ENCODE peak calls at places on chromosomes 13 and 19, in eight cellular contexts. G, B, I, A, J, P, H and K are unnamed samples.

GRCh38 chr13:111239754-111240670 is 80.4 kb upstream of the TEX29 start:
- DNase-seq in G (no peak), B (no peak), I (no peak), A (no peak), J (no peak), P (no peak), H (no peak), K (no peak)

GRCh38 chr19:50978772-50979390 is 4.8 kb downstream of the KLK7 start:
- DNase-seq in G (no peak), B (no peak), I (no peak), A (no peak), J (no peak), P (no peak), H (no peak), K (no peak)

GRCh38 chr13:65943024-65943423 is 1287.1 kb downstream of the PCDH9 start:
- DNase-seq in G (no peak), B (no peak), I (no peak), A (no peak), J (no peak), P (no peak), H (peak), K (no peak)

GRCh38 chr13:97328222-97328790 is 105.7 kb upstream of the RAP2A start:
- DNase-seq in G (no peak), B (no peak), I (peak), A (no peak), J (no peak), P (peak), H (no peak), K (no peak)

GRCh38 chr13:43908156-43909126 is 28.7 kb downstream of the LACC1 start:
- DNase-seq in G (no peak), B (no peak), I (peak), A (no peak), J (no peak), P (peak), H (peak), K (peak)

GRCh38 chr13:27982361-27982760 is 6.1 kb downstream of the URAD start:
- DNase-seq in G (no peak), B (no peak), I (no peak), A (no peak), J (no peak), P (no peak), H (no peak), K (no peak)

GRCh38 chr13:77928909-77929308 is 10.3 kb upstream of the EDNRB start:
- DNase-seq in G (no peak), B (no peak), I (no peak), A (no peak), J (no peak), P (no peak), H (no peak), K (no peak)

GRCh38 chr13:33927315-33927714 is 109.4 kb downstream of the RFC3 start:
- DNase-seq in G (no peak), B (no peak), I (no peak), A (no peak), J (no peak), P (peak), H (peak), K (no peak)

GRCh38 chr13:21033866-21034601 is 27.4 kb downstream of the LATS2 start:
- DNase-seq in G (no peak), B (no peak), I (no peak), A (no peak), J (no peak), P (peak), H (no peak), K (no peak)

GRCh38 chr13:63408227-63409202 is 1992.9 kb upstream of the PCDH20 start:
- DNase-seq in G (no peak), B (no peak), I (no peak), A (no peak), J (no peak), P (peak), H (no peak), K (no peak)

GRCh38 chr13:100022798-100023197 is 41.2 kb downstream of the ZIC2 start:
- DNase-seq in G (no peak), B (no peak), I (no peak), A (no peak), J (no peak), P (no peak), H (no peak), K (no peak)

GRCh38 chr19:49441210-49441959 is at the start of gene SLC17A7:
- DNase-seq in G (no peak), B (peak), I (no peak), A (no peak), J (no peak), P (no peak), H (no peak), K (no peak)

GRCh38 chr19:55703790-55704215 is 28.8 kb downstream of the EPN1 start:
- DNase-seq in G (peak), B (peak), I (no peak), A (no peak), J (no peak), P (peak), H (no peak), K (peak)

GRCh38 chr13:93254775-93255174 is 28.2 kb downstream of the GPC6 start:
- DNase-seq in G (no peak), B (no peak), I (no peak), A (no peak), J (no peak), P (no peak), H (no peak), K (no peak)

GRCh38 chr19:1584500-1585242 is 8.0 kb downstream of the MBD3 start:
- DNase-seq in G (no peak), B (no peak), I (no peak), A (no peak), J (no peak), P (no peak), H (no peak), K (no peak)

GRCh38 chr19:32779082-32779481 is 59.5 kb downstream of the TDRD12 start:
- DNase-seq in G (no peak), B (no peak), I (no peak), A (no peak), J (no peak), P (no peak), H (no peak), K (no peak)

GRCh38 chr19:36849701-36850645 is 703 bp upstream of the ZNF345 start:
- DNase-seq in G (peak), B (peak), I (no peak), A (peak), J (peak), P (peak), H (peak), K (peak)

GRCh38 chr13:106372199-106373160 is 163.0 kb downstream of the EFNB2 start:
- DNase-seq in G (no peak), B (no peak), I (no peak), A (no peak), J (no peak), P (peak), H (no peak), K (no peak)

GRCh38 chr19:4103073-4103418 is 20.9 kb downstream of the MAP2K2 start:
- DNase-seq in G (no peak), B (no peak), I (peak), A (no peak), J (no peak), P (peak), H (no peak), K (no peak)

GRCh38 chr19:10748924-10749434 is 31.1 kb downstream of the DNM2 start:
- DNase-seq in G (no peak), B (no peak), I (no peak), A (no peak), J (no peak), P (no peak), H (no peak), K (peak)

GRCh38 chr19:3062165-3063105 is at the start of gene TLE5:
- DNase-seq in G (peak), B (peak), I (no peak), A (peak), J (no peak), P (peak), H (no peak), K (peak)